ENCODE peak calls at places on chromosomes 6 and 20, in nine cellular contexts. One of them, this sample, is unnamed.

GRCh38 chr20:60202046-60202445 is 243.8 kb downstream of the CDH26 start:
- DNase-seq in AG09309: no peak
- DNase-seq in neural progenitor cell: no peak
- DNase-seq in PC-3: no peak
- DNase-seq in endothelial cell of umbilical vein: no peak
- DNase-seq in mammary epithelial cell: peak
- DNase-seq in fibroblast of pulmonary artery: no peak
- DNase-seq in breast epithelium: no peak
- DNase-seq in heart left ventricle: peak
- DNase-seq in this sample: no peak

GRCh38 chr20:8255945-8256632 is 124.0 kb downstream of the PLCB1 start:
- DNase-seq in AG09309: no peak
- DNase-seq in fibroblast of pulmonary artery: no peak
- DNase-seq in endothelial cell of umbilical vein: no peak
- DNase-seq in mammary epithelial cell: peak
- DNase-seq in breast epithelium: no peak
- DNase-seq in PC-3: no peak
- DNase-seq in neural progenitor cell: peak
- DNase-seq in heart left ventricle: no peak
- DNase-seq in this sample: peak

GRCh38 chr20:7775072-7775471 is 165.2 kb downstream of the HAO1 start:
- DNase-seq in PC-3: no peak
- DNase-seq in endothelial cell of umbilical vein: no peak
- DNase-seq in AG09309: peak
- DNase-seq in heart left ventricle: no peak
- DNase-seq in neural progenitor cell: no peak
- DNase-seq in mammary epithelial cell: no peak
- DNase-seq in breast epithelium: no peak
- DNase-seq in fibroblast of pulmonary artery: peak
- DNase-seq in this sample: no peak

GRCh38 chr6:7445076-7445475 is 55.5 kb downstream of the RIOK1 start:
- DNase-seq in endothelial cell of umbilical vein: no peak
- DNase-seq in neural progenitor cell: no peak
- DNase-seq in PC-3: no peak
- DNase-seq in AG09309: no peak
- DNase-seq in fibroblast of pulmonary artery: no peak
- DNase-seq in mammary epithelial cell: no peak
- DNase-seq in heart left ventricle: no peak
- DNase-seq in breast epithelium: no peak
- DNase-seq in this sample: no peak

GRCh38 chr20:57590485-57591288 is 29.5 kb downstream of the ZBP1 start:
- DNase-seq in fibroblast of pulmonary artery: no peak
- DNase-seq in neural progenitor cell: no peak
- DNase-seq in mammary epithelial cell: no peak
- DNase-seq in breast epithelium: no peak
- DNase-seq in heart left ventricle: no peak
- DNase-seq in AG09309: no peak
- DNase-seq in endothelial cell of umbilical vein: no peak
- DNase-seq in PC-3: no peak
- DNase-seq in this sample: no peak

GRCh38 chr6:51015394-51015793 is 196.7 kb downstream of the TFAP2B start:
- DNase-seq in breast epithelium: no peak
- DNase-seq in mammary epithelial cell: no peak
- DNase-seq in fibroblast of pulmonary artery: no peak
- DNase-seq in neural progenitor cell: no peak
- DNase-seq in AG09309: no peak
- DNase-seq in heart left ventricle: no peak
- DNase-seq in endothelial cell of umbilical vein: no peak
- DNase-seq in PC-3: no peak
- DNase-seq in this sample: no peak

GRCh38 chr6:63816979-63817436 is 181.4 kb downstream of the PHF3 start:
- DNase-seq in fibroblast of pulmonary artery: peak
- DNase-seq in mammary epithelial cell: no peak
- DNase-seq in AG09309: no peak
- DNase-seq in PC-3: peak
- DNase-seq in breast epithelium: no peak
- DNase-seq in heart left ventricle: no peak
- DNase-seq in neural progenitor cell: peak
- DNase-seq in endothelial cell of umbilical vein: no peak
- DNase-seq in this sample: no peak

GRCh38 chr6:30942338-30943060 is 1.7 kb downstream of the MUCL3 start:
- DNase-seq in endothelial cell of umbilical vein: peak
- DNase-seq in fibroblast of pulmonary artery: peak
- DNase-seq in breast epithelium: peak
- DNase-seq in heart left ventricle: peak
- DNase-seq in PC-3: peak
- DNase-seq in neural progenitor cell: peak
- DNase-seq in AG09309: peak
- DNase-seq in mammary epithelial cell: peak
- DNase-seq in this sample: peak

GRCh38 chr6:17505062-17505476 is 95.0 kb upstream of the FAM8A1 start:
- DNase-seq in breast epithelium: no peak
- DNase-seq in fibroblast of pulmonary artery: peak
- DNase-seq in AG09309: no peak
- DNase-seq in neural progenitor cell: no peak
- DNase-seq in mammary epithelial cell: no peak
- DNase-seq in PC-3: peak
- DNase-seq in heart left ventricle: no peak
- DNase-seq in endothelial cell of umbilical vein: peak
- DNase-seq in this sample: no peak

GRCh38 chr6:167898673-167899311 is 72.1 kb downstream of the AFDN start:
- DNase-seq in fibroblast of pulmonary artery: peak
- DNase-seq in endothelial cell of umbilical vein: peak
- DNase-seq in mammary epithelial cell: peak
- DNase-seq in heart left ventricle: no peak
- DNase-seq in AG09309: peak
- DNase-seq in breast epithelium: no peak
- DNase-seq in PC-3: peak
- DNase-seq in neural progenitor cell: peak
- DNase-seq in this sample: no peak

GRCh38 chr6:7542878-7543394 is 1.5 kb downstream of the DSP start:
- DNase-seq in breast epithelium: peak
- DNase-seq in PC-3: peak
- DNase-seq in AG09309: peak
- DNase-seq in mammary epithelial cell: peak
- DNase-seq in heart left ventricle: peak
- DNase-seq in fibroblast of pulmonary artery: peak
- DNase-seq in neural progenitor cell: peak
- DNase-seq in endothelial cell of umbilical vein: no peak
- DNase-seq in this sample: peak

GRCh38 chr6:151229401-151230276 is 10.1 kb upstream of the AKAP12 start:
- DNase-seq in fibroblast of pulmonary artery: no peak
- DNase-seq in neural progenitor cell: no peak
- DNase-seq in breast epithelium: no peak
- DNase-seq in heart left ventricle: no peak
- DNase-seq in endothelial cell of umbilical vein: no peak
- DNase-seq in PC-3: no peak
- DNase-seq in AG09309: no peak
- DNase-seq in mammary epithelial cell: no peak
- DNase-seq in this sample: no peak

GRCh38 chr20:33604084-33604990 is 57.8 kb upstream of the C20orf144 start:
- DNase-seq in fibroblast of pulmonary artery: no peak
- DNase-seq in endothelial cell of umbilical vein: no peak
- DNase-seq in mammary epithelial cell: no peak
- DNase-seq in breast epithelium: no peak
- DNase-seq in PC-3: no peak
- DNase-seq in neural progenitor cell: no peak
- DNase-seq in AG09309: no peak
- DNase-seq in heart left ventricle: no peak
- DNase-seq in this sample: no peak

GRCh38 chr6:12265795-12266194 is 24.4 kb upstream of the EDN1 start:
- DNase-seq in AG09309: no peak
- DNase-seq in PC-3: peak
- DNase-seq in mammary epithelial cell: peak
- DNase-seq in endothelial cell of umbilical vein: no peak
- DNase-seq in breast epithelium: no peak
- DNase-seq in neural progenitor cell: no peak
- DNase-seq in fibroblast of pulmonary artery: peak
- DNase-seq in heart left ventricle: no peak
- DNase-seq in this sample: no peak

DNA sequence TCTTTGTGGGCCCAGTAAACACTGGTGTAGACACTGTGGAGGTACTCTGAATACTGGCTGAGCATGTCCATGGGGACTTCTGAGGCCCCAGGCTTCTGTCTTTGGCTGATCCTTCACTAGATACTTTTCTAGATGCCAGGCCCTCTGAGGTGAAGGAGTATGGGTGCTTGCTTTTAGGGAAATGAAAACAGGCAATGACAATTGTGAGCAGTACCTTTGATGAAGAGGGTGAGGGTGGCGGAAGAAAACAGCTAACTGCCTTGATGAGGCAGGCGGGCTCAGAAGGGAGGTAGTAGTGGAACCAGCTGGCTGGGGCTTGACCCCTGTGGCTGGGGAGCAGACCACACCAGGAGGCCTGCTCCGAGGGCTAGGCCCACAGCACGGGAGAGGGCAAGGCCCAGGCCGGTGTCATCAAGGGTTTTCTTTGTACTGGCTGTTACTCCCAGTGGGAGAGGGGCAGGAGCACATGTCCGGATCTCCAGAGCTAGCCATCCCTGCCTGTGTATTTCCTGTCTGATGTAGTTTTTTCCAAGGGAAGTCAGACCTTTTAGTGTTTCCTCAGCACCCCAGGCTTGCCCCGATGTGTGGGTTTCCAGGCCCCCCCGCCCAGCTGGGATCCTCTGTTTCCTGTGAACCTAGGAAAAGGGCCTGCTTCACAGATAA is 3.9 kb downstream of the PLCG1 start:
- DNase-seq in neural progenitor cell: no peak
- DNase-seq in AG09309: no peak
- DNase-seq in breast epithelium: no peak
- DNase-seq in fibroblast of pulmonary artery: peak
- DNase-seq in PC-3: no peak
- DNase-seq in heart left ventricle: peak
- DNase-seq in endothelial cell of umbilical vein: peak
- DNase-seq in mammary epithelial cell: no peak
- DNase-seq in this sample: no peak
- TF ChIP-seq CTCF in neural progenitor cell: no peak
- TF ChIP-seq CTCF in AG09309: no peak
- TF ChIP-seq CTCF in breast epithelium: no peak
- TF ChIP-seq CTCF in fibroblast of pulmonary artery: no peak
- TF ChIP-seq CTCF in PC-3: no peak
- TF ChIP-seq CTCF in heart left ventricle: no peak
- TF ChIP-seq CTCF in endothelial cell of umbilical vein: no peak
- TF ChIP-seq CTCF in mammary epithelial cell: no peak
- TF ChIP-seq CTCF in this sample: no peak

GRCh38 chr6:88013554-88013953 is 34.1 kb upstream of the SPACA1 start:
- DNase-seq in neural progenitor cell: peak
- DNase-seq in endothelial cell of umbilical vein: no peak
- DNase-seq in heart left ventricle: no peak
- DNase-seq in fibroblast of pulmonary artery: no peak
- DNase-seq in PC-3: no peak
- DNase-seq in breast epithelium: no peak
- DNase-seq in mammary epithelial cell: no peak
- DNase-seq in AG09309: no peak
- DNase-seq in this sample: no peak
- TF ChIP-seq CTCF in neural progenitor cell: peak
- TF ChIP-seq CTCF in endothelial cell of umbilical vein: no peak
- TF ChIP-seq CTCF in heart left ventricle: no peak
- TF ChIP-seq CTCF in fibroblast of pulmonary artery: no peak
- TF ChIP-seq CTCF in PC-3: no peak
- TF ChIP-seq CTCF in breast epithelium: no peak
- TF ChIP-seq CTCF in mammary epithelial cell: peak
- TF ChIP-seq CTCF in AG09309: peak
- TF ChIP-seq CTCF in this sample: no peak

GRCh38 chr20:63321148-63321831 is 28.3 kb downstream of the COL20A1 start:
- DNase-seq in endothelial cell of umbilical vein: no peak
- DNase-seq in heart left ventricle: peak
- DNase-seq in breast epithelium: no peak
- DNase-seq in PC-3: peak
- DNase-seq in fibroblast of pulmonary artery: peak
- DNase-seq in AG09309: no peak
- DNase-seq in mammary epithelial cell: no peak
- DNase-seq in neural progenitor cell: no peak
- DNase-seq in this sample: no peak

GRCh38 chr20:63325021-63325471 is 32.1 kb downstream of the COL20A1 start:
- DNase-seq in neural progenitor cell: no peak
- DNase-seq in PC-3: no peak
- DNase-seq in heart left ventricle: peak
- DNase-seq in endothelial cell of umbilical vein: no peak
- DNase-seq in mammary epithelial cell: no peak
- DNase-seq in breast epithelium: no peak
- DNase-seq in fibroblast of pulmonary artery: no peak
- DNase-seq in AG09309: no peak
- DNase-seq in this sample: no peak

GRCh38 chr20:63322923-63323253 is 29.9 kb downstream of the COL20A1 start:
- DNase-seq in breast epithelium: no peak
- DNase-seq in heart left ventricle: no peak
- DNase-seq in fibroblast of pulmonary artery: no peak
- DNase-seq in neural progenitor cell: no peak
- DNase-seq in AG09309: no peak
- DNase-seq in mammary epithelial cell: no peak
- DNase-seq in endothelial cell of umbilical vein: no peak
- DNase-seq in PC-3: no peak
- DNase-seq in this sample: no peak

GRCh38 chr20:63322146-63322922 is 29.3 kb downstream of the COL20A1 start:
- DNase-seq in AG09309: no peak
- DNase-seq in mammary epithelial cell: no peak
- DNase-seq in breast epithelium: no peak
- DNase-seq in PC-3: no peak
- DNase-seq in endothelial cell of umbilical vein: no peak
- DNase-seq in fibroblast of pulmonary artery: no peak
- DNase-seq in heart left ventricle: peak
- DNase-seq in neural progenitor cell: no peak
- DNase-seq in this sample: no peak

GRCh38 chr20:63323298-63323820 is 30.4 kb downstream of the COL20A1 start:
- DNase-seq in fibroblast of pulmonary artery: no peak
- DNase-seq in heart left ventricle: no peak
- DNase-seq in mammary epithelial cell: no peak
- DNase-seq in breast epithelium: no peak
- DNase-seq in neural progenitor cell: no peak
- DNase-seq in AG09309: no peak
- DNase-seq in endothelial cell of umbilical vein: no peak
- DNase-seq in PC-3: no peak
- DNase-seq in this sample: no peak
- TF ChIP-seq CTCF in fibroblast of pulmonary artery: peak
- TF ChIP-seq CTCF in heart left ventricle: no peak
- TF ChIP-seq CTCF in mammary epithelial cell: no peak
- TF ChIP-seq CTCF in breast epithelium: no peak
- TF ChIP-seq CTCF in neural progenitor cell: peak
- TF ChIP-seq CTCF in AG09309: peak
- TF ChIP-seq CTCF in endothelial cell of umbilical vein: no peak
- TF ChIP-seq CTCF in PC-3: peak
- TF ChIP-seq CTCF in this sample: no peak

GRCh38 chr20:59153832-59154231 is 9.8 kb upstream of the ZNF831 start:
- DNase-seq in fibroblast of pulmonary artery: no peak
- DNase-seq in neural progenitor cell: no peak
- DNase-seq in mammary epithelial cell: no peak
- DNase-seq in heart left ventricle: no peak
- DNase-seq in AG09309: no peak
- DNase-seq in PC-3: no peak
- DNase-seq in endothelial cell of umbilical vein: no peak
- DNase-seq in breast epithelium: no peak
- DNase-seq in this sample: no peak
- TF ChIP-seq CTCF in fibroblast of pulmonary artery: no peak
- TF ChIP-seq CTCF in neural progenitor cell: no peak
- TF ChIP-seq CTCF in mammary epithelial cell: no peak
- TF ChIP-seq CTCF in heart left ventricle: no peak
- TF ChIP-seq CTCF in AG09309: no peak
- TF ChIP-seq CTCF in PC-3: no peak
- TF ChIP-seq CTCF in endothelial cell of umbilical vein: no peak
- TF ChIP-seq CTCF in breast epithelium: no peak
- TF ChIP-seq CTCF in this sample: no peak